ENCODE peak calls at places on chromosomes 6 and 20, in ten cellular contexts. One of them, this sample, is unnamed.

GRCh38 chr6:41065550-41066026 is 6.6 kb downstream of the OARD1 start:
- ATAC-seq in naive B cell: no peak
- ATAC-seq in gastroesophageal sphincter: no peak
- ATAC-seq in Right ventricle myocardium inferior: no peak
- ATAC-seq in left lung: no peak
- ATAC-seq in right cardiac atrium: no peak
- ATAC-seq in heart right ventricle: no peak
- ATAC-seq in aorta: no peak
- ATAC-seq in activated naive CD8-positive, alpha-beta T cell treated with anti-CD3 and anti-CD28 coated beads, Interleukin-2, amount 50 U/mL, for 24 hours: no peak
- ATAC-seq in GM23338: no peak
- ATAC-seq in this sample: no peak

GRCh38 chr6:90993771-90994170 is 406.9 kb upstream of the MAP3K7 start:
- ATAC-seq in naive B cell: no peak
- ATAC-seq in gastroesophageal sphincter: no peak
- ATAC-seq in Right ventricle myocardium inferior: no peak
- ATAC-seq in left lung: no peak
- ATAC-seq in right cardiac atrium: no peak
- ATAC-seq in heart right ventricle: no peak
- ATAC-seq in aorta: no peak
- ATAC-seq in activated naive CD8-positive, alpha-beta T cell treated with anti-CD3 and anti-CD28 coated beads, Interleukin-2, amount 50 U/mL, for 24 hours: no peak
- ATAC-seq in GM23338: no peak
- ATAC-seq in this sample: no peak

GRCh38 chr6:43833996-43834390 is 64.0 kb downstream of the VEGFA start:
- ATAC-seq in naive B cell: no peak
- ATAC-seq in gastroesophageal sphincter: no peak
- ATAC-seq in Right ventricle myocardium inferior: no peak
- ATAC-seq in left lung: no peak
- ATAC-seq in right cardiac atrium: no peak
- ATAC-seq in heart right ventricle: no peak
- ATAC-seq in aorta: no peak
- ATAC-seq in activated naive CD8-positive, alpha-beta T cell treated with anti-CD3 and anti-CD28 coated beads, Interleukin-2, amount 50 U/mL, for 24 hours: no peak
- ATAC-seq in GM23338: no peak
- ATAC-seq in this sample: no peak

GRCh38 chr20:1336699-1337387 is 7.9 kb upstream of the SDCBP2 start:
- ATAC-seq in naive B cell: peak
- ATAC-seq in gastroesophageal sphincter: peak
- ATAC-seq in Right ventricle myocardium inferior: peak
- ATAC-seq in left lung: peak
- ATAC-seq in right cardiac atrium: peak
- ATAC-seq in heart right ventricle: peak
- ATAC-seq in aorta: peak
- ATAC-seq in activated naive CD8-positive, alpha-beta T cell treated with anti-CD3 and anti-CD28 coated beads, Interleukin-2, amount 50 U/mL, for 24 hours: peak
- ATAC-seq in GM23338: peak
- ATAC-seq in this sample: no peak

GRCh38 chr6:113857565-113858066 is 471 bp downstream of the MARCKS start:
- ATAC-seq in naive B cell: no peak
- ATAC-seq in gastroesophageal sphincter: no peak
- ATAC-seq in Right ventricle myocardium inferior: no peak
- ATAC-seq in left lung: peak
- ATAC-seq in right cardiac atrium: peak
- ATAC-seq in heart right ventricle: no peak
- ATAC-seq in aorta: no peak
- ATAC-seq in activated naive CD8-positive, alpha-beta T cell treated with anti-CD3 and anti-CD28 coated beads, Interleukin-2, amount 50 U/mL, for 24 hours: no peak
- ATAC-seq in GM23338: peak
- ATAC-seq in this sample: no peak

GRCh38 chr6:17585766-17586502 is 14.2 kb upstream of the FAM8A1 start:
- ATAC-seq in naive B cell: peak
- ATAC-seq in gastroesophageal sphincter: no peak
- ATAC-seq in Right ventricle myocardium inferior: no peak
- ATAC-seq in left lung: peak
- ATAC-seq in right cardiac atrium: no peak
- ATAC-seq in heart right ventricle: no peak
- ATAC-seq in aorta: no peak
- ATAC-seq in activated naive CD8-positive, alpha-beta T cell treated with anti-CD3 and anti-CD28 coated beads, Interleukin-2, amount 50 U/mL, for 24 hours: no peak
- ATAC-seq in GM23338: peak
- ATAC-seq in this sample: no peak

GRCh38 chr20:48875914-48876240 is 45.6 kb upstream of the ARFGEF2 start:
- ATAC-seq in naive B cell: no peak
- ATAC-seq in gastroesophageal sphincter: no peak
- ATAC-seq in Right ventricle myocardium inferior: no peak
- ATAC-seq in left lung: peak
- ATAC-seq in right cardiac atrium: no peak
- ATAC-seq in heart right ventricle: no peak
- ATAC-seq in aorta: no peak
- ATAC-seq in activated naive CD8-positive, alpha-beta T cell treated with anti-CD3 and anti-CD28 coated beads, Interleukin-2, amount 50 U/mL, for 24 hours: no peak
- ATAC-seq in GM23338: no peak
- ATAC-seq in this sample: peak

GRCh38 chr20:44970243-44970757 is 4.0 kb downstream of the STK4 start:
- ATAC-seq in naive B cell: no peak
- ATAC-seq in gastroesophageal sphincter: no peak
- ATAC-seq in Right ventricle myocardium inferior: no peak
- ATAC-seq in left lung: no peak
- ATAC-seq in right cardiac atrium: no peak
- ATAC-seq in heart right ventricle: no peak
- ATAC-seq in aorta: no peak
- ATAC-seq in activated naive CD8-positive, alpha-beta T cell treated with anti-CD3 and anti-CD28 coated beads, Interleukin-2, amount 50 U/mL, for 24 hours: peak
- ATAC-seq in GM23338: no peak
- ATAC-seq in this sample: no peak

GRCh38 chr20:25058797-25059486 is 1.0 kb upstream of the ACSS1 start:
- ATAC-seq in naive B cell: no peak
- ATAC-seq in gastroesophageal sphincter: peak
- ATAC-seq in Right ventricle myocardium inferior: no peak
- ATAC-seq in left lung: no peak
- ATAC-seq in right cardiac atrium: no peak
- ATAC-seq in heart right ventricle: no peak
- ATAC-seq in aorta: no peak
- ATAC-seq in activated naive CD8-positive, alpha-beta T cell treated with anti-CD3 and anti-CD28 coated beads, Interleukin-2, amount 50 U/mL, for 24 hours: no peak
- ATAC-seq in GM23338: peak
- ATAC-seq in this sample: no peak

GRCh38 chr6:13485923-13486557 is 1.4 kb downstream of the GFOD1 start:
- ATAC-seq in naive B cell: peak
- ATAC-seq in gastroesophageal sphincter: no peak
- ATAC-seq in Right ventricle myocardium inferior: peak
- ATAC-seq in left lung: peak
- ATAC-seq in right cardiac atrium: peak
- ATAC-seq in heart right ventricle: peak
- ATAC-seq in aorta: peak
- ATAC-seq in activated naive CD8-positive, alpha-beta T cell treated with anti-CD3 and anti-CD28 coated beads, Interleukin-2, amount 50 U/mL, for 24 hours: peak
- ATAC-seq in GM23338: peak
- ATAC-seq in this sample: peak

GRCh38 chr6:152233547-152234320 is 403.4 kb downstream of the SYNE1 start:
- ATAC-seq in naive B cell: no peak
- ATAC-seq in gastroesophageal sphincter: no peak
- ATAC-seq in Right ventricle myocardium inferior: no peak
- ATAC-seq in left lung: no peak
- ATAC-seq in right cardiac atrium: peak
- ATAC-seq in heart right ventricle: peak
- ATAC-seq in aorta: no peak
- ATAC-seq in activated naive CD8-positive, alpha-beta T cell treated with anti-CD3 and anti-CD28 coated beads, Interleukin-2, amount 50 U/mL, for 24 hours: peak
- ATAC-seq in GM23338: no peak
- ATAC-seq in this sample: no peak

GRCh38 chr6:151004415-151005024 is 139.0 kb downstream of the MTHFD1L start:
- ATAC-seq in naive B cell: no peak
- ATAC-seq in gastroesophageal sphincter: peak
- ATAC-seq in Right ventricle myocardium inferior: peak
- ATAC-seq in left lung: peak
- ATAC-seq in right cardiac atrium: peak
- ATAC-seq in heart right ventricle: peak
- ATAC-seq in aorta: peak
- ATAC-seq in activated naive CD8-positive, alpha-beta T cell treated with anti-CD3 and anti-CD28 coated beads, Interleukin-2, amount 50 U/mL, for 24 hours: no peak
- ATAC-seq in GM23338: no peak
- ATAC-seq in this sample: no peak

GRCh38 chr6:89580997-89581666 is 57.4 kb downstream of the LYRM2 start:
- ATAC-seq in naive B cell: no peak
- ATAC-seq in gastroesophageal sphincter: no peak
- ATAC-seq in Right ventricle myocardium inferior: no peak
- ATAC-seq in left lung: no peak
- ATAC-seq in right cardiac atrium: no peak
- ATAC-seq in heart right ventricle: no peak
- ATAC-seq in aorta: no peak
- ATAC-seq in activated naive CD8-positive, alpha-beta T cell treated with anti-CD3 and anti-CD28 coated beads, Interleukin-2, amount 50 U/mL, for 24 hours: no peak
- ATAC-seq in GM23338: peak
- ATAC-seq in this sample: no peak

GRCh38 chr6:139439278-139439813 is 64.9 kb upstream of the CITED2 start:
- ATAC-seq in naive B cell: no peak
- ATAC-seq in gastroesophageal sphincter: no peak
- ATAC-seq in Right ventricle myocardium inferior: no peak
- ATAC-seq in left lung: no peak
- ATAC-seq in right cardiac atrium: no peak
- ATAC-seq in heart right ventricle: no peak
- ATAC-seq in aorta: no peak
- ATAC-seq in activated naive CD8-positive, alpha-beta T cell treated with anti-CD3 and anti-CD28 coated beads, Interleukin-2, amount 50 U/mL, for 24 hours: no peak
- ATAC-seq in GM23338: no peak
- ATAC-seq in this sample: no peak

GRCh38 chr6:21710908-21711627 is 117.5 kb downstream of the SOX4 start:
- ATAC-seq in naive B cell: no peak
- ATAC-seq in gastroesophageal sphincter: no peak
- ATAC-seq in Right ventricle myocardium inferior: no peak
- ATAC-seq in left lung: no peak
- ATAC-seq in right cardiac atrium: no peak
- ATAC-seq in heart right ventricle: no peak
- ATAC-seq in aorta: no peak
- ATAC-seq in activated naive CD8-positive, alpha-beta T cell treated with anti-CD3 and anti-CD28 coated beads, Interleukin-2, amount 50 U/mL, for 24 hours: no peak
- ATAC-seq in GM23338: no peak
- ATAC-seq in this sample: no peak

GRCh38 chr20:1371235-1371782 is 21.5 kb downstream of the FKBP1A start:
- ATAC-seq in naive B cell: no peak
- ATAC-seq in gastroesophageal sphincter: peak
- ATAC-seq in Right ventricle myocardium inferior: peak
- ATAC-seq in left lung: no peak
- ATAC-seq in right cardiac atrium: peak
- ATAC-seq in heart right ventricle: no peak
- ATAC-seq in aorta: peak
- ATAC-seq in activated naive CD8-positive, alpha-beta T cell treated with anti-CD3 and anti-CD28 coated beads, Interleukin-2, amount 50 U/mL, for 24 hours: no peak
- ATAC-seq in GM23338: no peak
- ATAC-seq in this sample: no peak

This sample was measured in stimulated activated memory B cell treated with anti-CD40 and anti-IgM and Interleukin-4, amounts not matched to agents 10 μg/mL and 1 μg/mL and 100 μg/mL, for 72 hours.